ENCODE peak calls at places on chromosomes 16 and 17, in seven cellular contexts. J is GM12865; Z is GM06990; O is heart left ventricle; G is naive thymus-derived CD4-positive, alpha-beta T cell; W is AG09309; E is endodermal cell. U is an unnamed sample.

GRCh38 chr17:4559139-4559791 is 1.1 kb downstream of the GGT6 start:
- DNase-seq in J (no peak), W (no peak), E (no peak), O (peak; percentile 14), G (no peak), Z (no peak), U (no peak)

GRCh38 chr17:67879662-67880061 is 54.4 kb downstream of the BPTF start:
- DNase-seq in O (no peak), J (no peak), W (no peak), Z (no peak), E (peak; percentile 85), G (no peak), U (no peak)

GRCh38 chr17:63332286-63332685 is 113.8 kb downstream of the CYB561 start:
- DNase-seq in G (no peak), O (no peak), Z (no peak), W (no peak), E (no peak), J (no peak), U (no peak)

GRCh38 chr17:42457107-42457787 is 1.4 kb upstream of the ATP6V0A1 start:
- DNase-seq in W (no peak), Z (peak; percentile 48), O (no peak), G (no peak), J (peak; percentile 65), E (no peak), U (no peak)

GRCh38 chr17:69870751-69871199 is 204.2 kb upstream of the KCNJ16 start:
- DNase-seq in Z (no peak), J (no peak), W (peak; percentile 56), G (no peak), O (no peak), E (peak; percentile 52), U (no peak)

GRCh38 chr17:78952706-78953105 is 27.0 kb downstream of the LGALS3BP start:
- DNase-seq in O (no peak), G (no peak), W (no peak), Z (no peak), J (no peak), E (no peak), U (no peak)

GRCh38 chr17:27256225-27257030 is 37.5 kb upstream of the WSB1 start:
- DNase-seq in G (no peak), W (peak; percentile 77), J (no peak), O (no peak), E (no peak), Z (no peak), U (no peak)

GRCh38 chr16:12260647-12261262 is 284.2 kb downstream of the SNX29 start:
- DNase-seq in O (peak; percentile 51), G (no peak), J (no peak), W (no peak), E (peak; percentile 88), Z (no peak), U (no peak)

GRCh38 chr17:29292071-29292991 is 1.6 kb downstream of the NUFIP2 start:
- DNase-seq in G (peak; percentile 43), O (peak; percentile 69), Z (peak; percentile 58), E (peak; percentile 80), J (peak; percentile 57), W (no peak), U (peak; percentile 78)

GRCh38 chr17:8031261-8031661 is 7.6 kb upstream of the ALOX15B start:
- DNase-seq in O (no peak), W (no peak), E (no peak), Z (no peak), J (no peak), G (no peak), U (no peak)

GRCh38 chr17:8025176-8025911 is 13.5 kb upstream of the ALOX15B start:
- DNase-seq in J (no peak), E (no peak), W (no peak), Z (no peak), G (no peak), O (no peak), U (no peak)

GRCh38 chr17:8031950-8032349 is 6.9 kb upstream of the ALOX15B start:
- DNase-seq in J (no peak), E (no peak), O (no peak), Z (no peak), G (no peak), W (no peak), U (no peak)

DNA sequence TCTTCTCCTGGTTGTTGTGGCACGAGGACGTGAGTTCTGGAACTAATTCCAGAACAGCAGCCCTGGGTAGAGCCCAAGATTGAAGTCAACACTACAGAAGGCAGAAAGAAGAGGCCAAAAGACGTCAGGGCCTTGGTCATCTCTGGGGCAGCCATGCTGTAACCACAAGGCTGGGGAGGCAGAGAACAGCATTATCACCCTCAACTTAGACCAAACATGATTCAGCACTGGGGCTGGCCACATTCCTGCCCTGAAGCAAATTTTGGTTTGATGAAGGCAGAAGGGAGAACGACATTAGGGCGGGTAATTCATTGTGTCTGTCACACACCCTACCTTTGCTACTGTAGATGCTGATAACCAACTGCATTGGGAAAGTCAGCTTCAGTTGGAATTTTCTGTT is 9.7 kb upstream of the ALOX15B start:
- DNase-seq in Z (no peak), W (peak; percentile 11), G (no peak), E (no peak), J (no peak), O (no peak), U (no peak)
- H3K4me3 ChIP-seq in Z (no peak overlapping the region), W (no peak overlapping the region), G (no peak overlapping the region), E (no peak overlapping the region), J (no peak overlapping the region), O (no peak overlapping the region), U (no peak overlapping the region)

DNA sequence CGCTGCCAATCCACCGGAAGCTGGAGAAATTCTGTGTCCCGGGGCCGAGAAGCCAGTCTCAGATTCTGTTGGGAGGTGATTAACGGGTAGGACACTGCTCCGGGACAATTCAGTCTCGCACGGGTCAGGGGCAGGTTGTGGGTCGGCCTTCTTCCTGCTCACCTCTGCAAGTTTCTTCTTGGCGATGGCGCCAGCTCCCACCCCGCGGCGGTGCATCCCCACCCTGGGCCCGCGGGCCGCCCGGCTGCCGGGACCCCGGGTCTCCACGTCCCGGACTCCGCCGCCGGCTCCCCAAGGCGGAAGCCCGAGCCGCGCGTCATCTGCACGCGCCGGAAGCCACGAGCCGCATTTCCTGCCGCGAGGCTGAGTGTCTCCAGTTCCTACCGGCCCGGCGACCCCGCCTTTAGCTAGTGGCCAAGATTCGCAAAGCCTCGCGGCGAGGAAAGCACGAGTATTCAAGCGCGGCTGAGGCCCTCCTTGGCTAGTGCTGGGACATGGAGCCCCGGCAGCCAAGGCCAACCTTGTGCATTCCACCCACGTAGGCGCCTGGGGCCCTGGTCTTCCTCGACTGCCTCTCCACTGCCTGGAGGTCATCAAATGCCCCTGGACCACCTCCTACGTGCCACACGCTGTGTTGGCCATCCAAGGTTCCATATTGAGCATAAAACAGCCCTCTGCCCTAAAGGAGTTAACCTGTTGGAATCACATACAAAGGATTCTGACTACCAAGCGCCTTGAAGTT is at the start of gene SNF8:
- DNase-seq in J (peak; percentile 95), G (peak; percentile 92), W (peak; percentile 46), O (peak; percentile 94), E (peak; percentile 100), Z (peak; percentile 92), U (peak; percentile 92)
- H3K4me3 ChIP-seq in J (peak within 1 kb of the TSS; percentile 100), G (peak within 1 kb of the TSS; percentile 100), W (peak within 1 kb of the TSS; percentile 77), O (peak within 1 kb of the TSS; percentile 98), E (peak within 1 kb of the TSS; percentile 98), Z (peak within 1 kb of the TSS; percentile 82), U (peak within 1 kb of the TSS; percentile 75)

DNA sequence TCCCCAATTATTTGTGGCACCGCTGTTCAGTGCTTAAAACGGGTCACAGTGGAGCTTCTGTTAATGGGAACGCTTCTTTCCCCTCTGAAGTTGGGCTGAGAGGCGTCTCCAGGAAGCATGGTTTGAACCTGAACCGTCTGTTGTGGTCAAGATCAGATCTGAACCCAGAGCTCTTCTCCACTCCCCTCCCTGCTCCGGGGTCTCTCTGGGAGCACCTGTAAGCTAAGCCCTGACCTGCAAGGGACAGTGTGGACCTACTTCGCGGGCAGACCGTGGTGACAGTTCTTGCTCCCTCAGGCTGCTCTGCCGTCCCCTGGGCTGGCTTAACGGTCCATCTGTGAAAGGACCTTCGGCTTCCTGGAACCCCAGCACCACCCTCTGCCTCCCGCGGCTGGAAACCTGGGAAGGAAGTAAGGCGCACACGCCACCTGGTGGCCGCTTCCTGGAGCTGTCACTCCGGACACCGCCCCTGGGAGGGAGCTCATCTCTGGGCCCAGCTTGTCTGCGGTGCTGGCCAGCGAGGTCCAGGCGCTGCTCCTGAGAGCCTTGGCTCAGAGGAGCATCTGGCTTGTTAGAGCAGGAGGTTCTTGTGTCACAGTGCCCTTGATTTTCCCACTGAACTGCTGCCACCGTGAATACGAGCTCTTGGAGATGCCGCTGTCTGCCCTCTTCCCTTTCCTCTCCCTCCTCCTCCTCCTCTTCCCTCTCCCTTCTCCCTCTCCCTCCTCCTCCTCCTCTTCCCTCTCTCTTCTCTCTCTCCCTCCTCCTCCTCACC is 518.5 kb upstream of the EEF2KMT start:
- DNase-seq in J (peak; percentile 60), Z (peak; percentile 13), E (peak; percentile 94), W (no peak), G (peak; percentile 2), O (peak; percentile 47), U (peak; percentile 36)
- H3K4me3 ChIP-seq in J (no peak overlapping the region), Z (no peak overlapping the region), E (peak overlapping the region; percentile 19), W (no peak overlapping the region), G (no peak overlapping the region), O (no peak overlapping the region), U (no peak overlapping the region)

GRCh38 chr17:81250286-81251090 is 11.4 kb downstream of the NDUFAF8 start:
- DNase-seq in E (no peak), W (no peak), Z (no peak), O (peak; percentile 26), G (no peak), J (no peak), U (no peak)

GRCh38 chr17:81249233-81250040 is 10.3 kb downstream of the NDUFAF8 start:
- DNase-seq in W (no peak), E (no peak), G (no peak), Z (no peak), J (no peak), O (peak; percentile 13), U (peak; percentile 54)

GRCh38 chr17:81251943-81252301 is 12.8 kb downstream of the NDUFAF8 start:
- DNase-seq in Z (no peak), J (no peak), G (no peak), E (no peak), O (no peak), W (no peak), U (peak; percentile 62)

GRCh38 chr17:81252336-81253329 is 13.5 kb downstream of the NDUFAF8 start:
- DNase-seq in G (no peak), Z (no peak), W (no peak), E (no peak), O (no peak), J (no peak), U (peak; percentile 54)

GRCh38 chr17:81251091-81251942 is 12.2 kb downstream of the NDUFAF8 start:
- DNase-seq in J (no peak), W (no peak), Z (no peak), E (no peak), O (peak; percentile 74), G (no peak), U (no peak)
- H3K4me3 ChIP-seq in J (no peak overlapping the region), W (no peak overlapping the region), Z (no peak overlapping the region), E (no peak overlapping the region), O (no peak overlapping the region), G (no peak overlapping the region), U (no peak overlapping the region)

GRCh38 chr17:8124350-8125195 is 667 bp upstream of the HES7 start:
- DNase-seq in G (no peak), Z (no peak), E (peak; percentile 76), O (no peak), J (peak; percentile 42), W (no peak), U (peak; percentile 51)
- H3K4me3 ChIP-seq in G (peak overlapping the region; percentile 96), Z (peak overlapping the region; percentile 55), E (peak overlapping the region; percentile 91), O (peak overlapping the region; percentile 79), J (peak overlapping the region; percentile 77), W (peak overlapping the region; percentile 65), U (peak overlapping the region; percentile 2)